ENCODE peak calls at places on chromosomes 4 and X, in five cellular contexts. D is tibial artery, Q is ovary, I is ascending aorta, A is kidney. X is an unnamed sample.
A peak's percentile ranks its signal among the peaks of the same experiment; 100 is the strongest.

GRCh38 chr4:86556791-86557415 is 37.2 kb upstream of the PTPN13 start:
- DNase-seq in D (no peak), Q (no peak), I (no peak), A (no peak), X (no peak)

GRCh38 chrX:4550018-4550417 is 836.6 kb upstream of the PRKX start:
- DNase-seq in D (no peak), Q (no peak), I (no peak), A (no peak), X (no peak)

GRCh38 chr4:105909699-105910340 is 14.5 kb downstream of the NPNT start:
- DNase-seq in D (no peak), Q (no peak), I (no peak), A (no peak), X (no peak)

GRCh38 chrX:11064851-11065600 is 46.1 kb upstream of the HCCS start:
- DNase-seq in D (no peak), Q (no peak), I (no peak), A (no peak), X (no peak)

GRCh38 chr4:48967626-48968025 is 18.4 kb upstream of the CWH43 start:
- DNase-seq in D (no peak), Q (no peak), I (no peak), A (no peak), X (no peak)

GRCh38 chr4:47933798-47934197 is 19.4 kb upstream of the NFXL1 start:
- DNase-seq in D (no peak), Q (no peak), I (no peak), A (no peak), X (no peak)

GRCh38 chr4:97367878-97368277 is 775.4 kb downstream of the STPG2 start:
- DNase-seq in D (no peak), Q (no peak), I (no peak), A (no peak), X (no peak)

GRCh38 chr4:89640620-89641366 is 196.2 kb downstream of the SNCA start:
- DNase-seq in D (no peak), Q (peak; percentile 47), I (no peak), A (peak; percentile 62), X (no peak)

GRCh38 chr4:54076673-54077072 is 12.3 kb upstream of the CHIC2 start:
- DNase-seq in D (no peak), Q (no peak), I (no peak), A (no peak), X (no peak)

GRCh38 chr4:23966720-23967119 is 76.9 kb upstream of the PPARGC1A start:
- DNase-seq in D (no peak), Q (no peak), I (no peak), A (no peak), X (no peak)

GRCh38 chr4:39004818-39005217 is 27.4 kb downstream of the TMEM156 start:
- DNase-seq in D (no peak), Q (no peak), I (no peak), A (no peak), X (no peak)

GRCh38 chr4:121814756-121815155 is 8.9 kb downstream of the CCNA2 start:
- DNase-seq in D (no peak), Q (no peak), I (no peak), A (no peak), X (no peak)

GRCh38 chrX:78571849-78572248 is 87.3 kb downstream of the RTL3 start:
- DNase-seq in D (no peak), Q (no peak), I (no peak), A (no peak), X (no peak)

GRCh38 chr4:101328063-101328602 is 19.2 kb downstream of the PPP3CA start:
- DNase-seq in D (no peak), Q (no peak), I (no peak), A (no peak), X (no peak)

GRCh38 chr4:127120706-127121105 is 512.1 kb upstream of the INTU start:
- DNase-seq in D (no peak), Q (no peak), I (no peak), A (no peak), X (no peak)

GRCh38 chr4:174198396-174199179 is 84.9 kb downstream of the FBXO8 start:
- DNase-seq in D (no peak), Q (no peak), I (no peak), A (no peak), X (no peak)

GRCh38 chrX:19744231-19744630 is 143.2 kb downstream of the SH3KBP1 start:
- DNase-seq in D (no peak), Q (no peak), I (no peak), A (no peak), X (no peak)

GRCh38 chr4:85187106-85187505 is 220.6 kb upstream of the WDFY3 start:
- DNase-seq in D (no peak), Q (no peak), I (no peak), A (no peak), X (no peak)

GRCh38 chrX:31702208-31702607 is 630.4 kb upstream of the FTHL17 start:
- DNase-seq in D (no peak), Q (no peak), I (no peak), A (no peak), X (no peak)

GRCh38 chrX:130212371-130212770 is 40.6 kb downstream of the RAB33A start:
- DNase-seq in D (no peak), Q (no peak), I (no peak), A (no peak), X (no peak)

GRCh38 chr4:145293658-145294057 is 113.3 kb upstream of the OTUD4 start:
- DNase-seq in D (no peak), Q (no peak), I (no peak), A (no peak), X (no peak)
- TF ChIP-seq CTCF in D (no peak), Q (no peak), I (no peak), A (no peak), X (no peak)

DNA sequence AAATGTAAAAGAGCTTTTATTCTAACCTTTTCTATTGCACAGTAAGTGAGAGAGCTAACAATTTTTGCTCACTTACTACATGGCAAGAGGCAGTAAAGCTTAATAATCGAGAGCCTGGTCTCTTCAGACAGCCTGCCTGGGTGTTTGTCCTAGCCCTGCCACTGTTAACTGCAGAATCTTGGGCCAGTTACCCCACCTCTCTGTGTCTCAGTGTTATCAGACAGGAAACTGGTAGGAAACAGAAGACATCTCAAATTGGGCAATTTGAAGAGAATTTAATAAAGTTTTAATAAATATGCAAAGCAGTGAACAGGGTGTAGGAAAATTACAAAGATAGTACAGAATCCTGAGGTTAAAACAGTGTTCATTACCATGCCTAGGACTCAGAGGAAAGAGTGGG is 13.4 kb downstream of the STAP1 start:
- DNase-seq in D (no peak), Q (no peak), I (no peak), A (no peak), X (no peak)
- H3K4me1 ChIP-seq in D (no peaks in the 10 kb centered on the region), Q (no peaks in the 10 kb centered on the region), I (no peaks in the 10 kb centered on the region), A (no peaks in the 10 kb centered on the region), X (no peaks in the 10 kb centered on the region)

DNA sequence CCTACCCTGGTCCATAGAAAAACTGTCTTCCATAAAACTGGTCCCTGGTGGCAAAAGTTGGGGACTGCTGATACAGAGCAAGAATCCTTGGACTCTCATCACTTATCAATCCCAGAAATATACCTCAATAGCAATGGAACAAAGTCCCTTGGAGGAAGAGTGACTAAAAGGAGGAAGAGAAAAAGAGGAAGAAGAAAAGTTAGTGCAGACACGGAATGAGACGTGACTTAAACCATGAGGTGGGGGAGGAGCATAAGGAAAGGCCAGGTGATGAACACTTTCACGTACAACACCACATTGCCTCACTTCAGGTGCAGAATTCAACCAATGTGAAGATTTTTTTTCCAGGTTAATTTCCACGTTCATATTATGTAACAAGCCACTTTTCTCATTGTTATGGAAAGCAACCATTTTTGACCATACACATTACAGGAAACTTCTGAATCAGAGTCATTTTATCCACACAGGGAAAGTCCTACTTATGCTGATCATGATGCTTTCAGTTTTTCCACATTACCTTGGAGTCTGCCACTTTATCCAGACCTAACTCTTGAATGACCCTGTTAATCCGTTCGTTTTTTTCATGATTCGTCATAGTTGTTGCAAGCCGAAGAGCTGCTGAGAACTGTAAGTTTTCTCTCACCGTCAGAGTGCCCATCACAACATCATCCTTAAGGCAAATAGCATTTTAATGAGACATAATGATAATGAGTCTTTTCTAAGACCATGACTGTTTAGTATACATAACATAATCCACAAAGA is 27.7 kb downstream of the ABCG2 start:
- DNase-seq in D (no peak), Q (no peak), I (no peak), A (no peak), X (no peak)
- TF ChIP-seq CTCF in D (no peak), Q (no peak), I (no peak), A (no peak), X (no peak)

GRCh38 chr4:37728064-37728463 is 41.9 kb upstream of the RELL1 start:
- DNase-seq in D (no peak), Q (no peak), I (no peak), A (no peak), X (no peak)
- H3K4me1 ChIP-seq in D (no peaks in the 10 kb centered on the region), Q (no peaks in the 10 kb centered on the region), I (no peaks in the 10 kb centered on the region), A (no peaks in the 10 kb centered on the region), X (no peaks in the 10 kb centered on the region)

DNA sequence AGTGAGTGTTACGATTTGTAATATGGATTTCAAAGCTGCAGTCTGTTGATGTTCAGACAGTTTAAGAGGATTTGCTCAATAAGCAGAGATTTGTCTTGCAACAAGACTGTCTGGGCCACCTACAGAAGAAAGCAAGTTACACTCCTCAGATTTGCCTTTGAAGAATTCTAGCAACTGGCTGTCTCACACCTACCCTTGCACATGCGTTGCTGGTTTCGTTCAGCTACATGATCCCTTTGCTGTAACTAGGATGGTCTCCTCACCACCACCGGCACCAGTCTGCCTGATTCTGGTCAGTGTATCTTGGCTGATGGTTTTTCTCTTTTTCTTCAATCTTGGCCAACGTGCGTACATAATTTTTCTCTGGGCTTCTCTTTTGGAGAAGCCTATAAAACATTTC is 172.7 kb upstream of the LCORL start:
- DNase-seq in D (no peak), Q (no peak), I (no peak), A (no peak), X (no peak)
- TF ChIP-seq CTCF in D (no peak), Q (no peak), I (no peak), A (no peak), X (no peak)

X was measured in vagina.